ENCODE peak calls at places on chromosomes 12 and 14, in four cellular contexts. B is NCI-H82, F is SW480, G is neural crest cell. V is an unnamed sample.

GRCh38 chr12:22626429-22626828 is 1.5 kb downstream of the ETNK1 start:
- DNase-seq in B (peak), F (peak), G (no peak), V (no peak)

GRCh38 chr12:121494093-121494787 is 86.6 kb downstream of the KDM2B start:
- DNase-seq in B (peak), F (peak), G (peak), V (peak)

GRCh38 chr12:57342207-57342691 is 88.6 kb downstream of the R3HDM2 start:
- DNase-seq in B (peak), F (no peak), G (peak), V (peak)

GRCh38 chr12:23354800-23355199 is 594.7 kb downstream of the SOX5 start:
- DNase-seq in B (no peak), F (no peak), G (no peak), V (no peak)

GRCh38 chr14:94517248-94517640 is 8.0 kb upstream of the SERPINA12 start:
- DNase-seq in B (no peak), F (no peak), G (no peak), V (no peak)

GRCh38 chr14:91246051-91246852 is 1.7 kb upstream of the GPR68 start:
- DNase-seq in B (no peak), F (no peak), G (no peak), V (no peak)

GRCh38 chr12:56317675-56318074 is 1.9 kb upstream of the CNPY2 start:
- DNase-seq in B (no peak), F (no peak), G (no peak), V (peak)

GRCh38 chr12:119011231-119011630 is 29.9 kb downstream of the SRRM4 start:
- DNase-seq in B (peak), F (no peak), G (no peak), V (peak)

GRCh38 chr14:72521968-72522741 is 371.7 kb downstream of the DPF3 start:
- DNase-seq in B (no peak), F (no peak), G (no peak), V (no peak)

GRCh38 chr12:105499223-105499622 is 168.7 kb downstream of the C12orf75 start:
- DNase-seq in B (no peak), F (no peak), G (no peak), V (no peak)

GRCh38 chr12:54300732-54301427 is at the start of gene NFE2:
- DNase-seq in B (peak), F (peak), G (peak), V (peak)

GRCh38 chr12:12240671-12241345 is 26.0 kb downstream of the LRP6 start:
- DNase-seq in B (no peak), F (no peak), G (no peak), V (no peak)

GRCh38 chr14:46480817-46481216 is 170.8 kb downstream of the RPL10L start:
- DNase-seq in B (no peak), F (no peak), G (no peak), V (no peak)

GRCh38 chr12:55899035-55899434 is 28.7 kb downstream of the PYM1 start:
- DNase-seq in B (peak), F (peak), G (no peak), V (peak)

GRCh38 chr12:94074970-94075695 is 73.2 kb upstream of the PLXNC1 start:
- DNase-seq in B (peak), F (peak), G (no peak), V (peak)

GRCh38 chr12:106892075-106892474 is 63.6 kb upstream of the TMEM263 start:
- DNase-seq in B (peak), F (peak), G (no peak), V (no peak)

GRCh38 chr12:51788876-51789275 is 59.6 kb downstream of the FIGNL2 start:
- DNase-seq in B (no peak), F (no peak), G (no peak), V (no peak)

V was measured in WERI-Rb-1.